ENCODE peak calls at places on chromosomes 11 and 22, in six cellular contexts. G, Z, C, Y, S and O are unnamed samples.

GRCh38 chr22:46066691-46067090 is 83.6 kb upstream of the PPARA start:
- DNase-seq in S (no peak), G (no peak), C (no peak), Y (no peak), Z (no peak), O (no peak)

GRCh38 chr22:32725369-32725988 is 76.0 kb upstream of the TIMP3 start:
- DNase-seq in S (no peak), Y (no peak), C (no peak), G (no peak), Z (no peak), O (no peak)

GRCh38 chr11:19767691-19768151 is 55.1 kb downstream of the NAV2 start:
- DNase-seq in S (no peak), Y (no peak), Z (no peak), G (no peak), C (no peak), O (no peak)

GRCh38 chr11:102955624-102956023 is at the start of gene MMP13:
- DNase-seq in S (no peak), Z (no peak), C (no peak), G (no peak), Y (no peak), O (no peak)

GRCh38 chr22:42926034-42926433 is 69.0 kb upstream of the ARFGAP3 start:
- DNase-seq in C (no peak), Y (no peak), S (no peak), G (no peak), Z (no peak), O (no peak)

GRCh38 chr22:16989915-16990314 is 18.1 kb downstream of the GAB4 start:
- DNase-seq in Z (no peak), C (no peak), S (no peak), G (no peak), Y (no peak), O (no peak)

GRCh38 chr22:19779685-19780268 is 19.2 kb downstream of the TBX1 start:
- DNase-seq in G (no peak), C (no peak), Z (no peak), S (no peak), Y (no peak), O (no peak)

GRCh38 chr11:88352139-88352538 is 14.6 kb upstream of the CTSC start:
- DNase-seq in Y (no peak), C (no peak), S (no peak), G (no peak), Z (peak; percentile 90), O (no peak)

GRCh38 chr22:35582218-35582860 is 34.8 kb downstream of the MB start:
- DNase-seq in S (no peak), C (no peak), Z (peak; percentile 42), Y (no peak), G (no peak), O (no peak)

GRCh38 chr11:100855466-100856067 is 168.5 kb downstream of the ARHGAP42 start:
- DNase-seq in G (no peak), S (no peak), Z (peak; percentile 69), Y (no peak), C (no peak), O (no peak)

GRCh38 chr11:10149553-10149952 is 144.5 kb downstream of the SBF2 start:
- DNase-seq in S (no peak), Z (no peak), Y (no peak), C (no peak), G (no peak), O (no peak)

GRCh38 chr22:46865052-46865434 is 102.6 kb downstream of the TBC1D22A start:
- DNase-seq in C (no peak), Z (no peak), S (no peak), G (no peak), Y (no peak), O (no peak)

GRCh38 chr11:45187375-45187774 is 40.9 kb downstream of the PRDM11 start:
- DNase-seq in G (no peak), Z (no peak), C (no peak), Y (no peak), S (no peak), O (no peak)

GRCh38 chr22:44387486-44387885 is 74.7 kb upstream of the SHISAL1 start:
- DNase-seq in C (no peak), G (no peak), Z (no peak), Y (no peak), S (no peak), O (no peak)

GRCh38 chr11:13434247-13435205 is 28.5 kb downstream of the BTBD10 start:
- DNase-seq in S (no peak), C (peak; percentile 27), Z (no peak), G (no peak), Y (no peak), O (no peak)

GRCh38 chr11:43930868-43931716 is 11.3 kb upstream of the C11orf96 start:
- DNase-seq in G (no peak), Y (no peak), S (no peak), Z (peak; percentile 80), C (no peak), O (no peak)

GRCh38 chr11:125626381-125626950 is 1.5 kb downstream of the CHEK1 start:
- DNase-seq in G (peak; percentile 10), C (peak; percentile 30), Y (peak; percentile 51), S (no peak), Z (no peak), O (no peak)

GRCh38 chr22:33221566-33221965 is 163.4 kb upstream of the SYN3 start:
- DNase-seq in C (no peak), Z (no peak), G (no peak), S (no peak), Y (no peak), O (no peak)

GRCh38 chr11:114197799-114198500 is 98.2 kb upstream of the NNMT start:
- DNase-seq in G (no peak), Z (peak; percentile 99), Y (no peak), C (no peak), S (no peak), O (no peak)

GRCh38 chr11:15113381-15113780 is 1.3 kb upstream of the INSC start:
- DNase-seq in Z (no peak), Y (no peak), S (no peak), C (no peak), G (no peak), O (no peak)

GRCh38 chr11:21104641-21105040 is 435.3 kb downstream of the NELL1 start:
- DNase-seq in S (no peak), Z (no peak), C (no peak), Y (no peak), G (no peak), O (no peak)

GRCh38 chr11:57310630-57311086 is 14.1 kb downstream of the TNKS1BP1 start:
- DNase-seq in G (no peak), C (no peak), Y (no peak), Z (no peak), S (no peak), O (no peak)

GRCh38 chr22:42468841-42469240 is 36.6 kb upstream of the NFAM1 start:
- DNase-seq in C (no peak), Y (no peak), Z (peak; percentile 6), G (no peak), S (no peak), O (no peak)

GRCh38 chr11:125951731-125952130 is 5.9 kb downstream of the VSIG10L2 start:
- DNase-seq in S (no peak), Z (no peak), Y (no peak), C (no peak), G (no peak), O (no peak)